ENCODE peak calls at places on chromosomes 3 and 15, in five cellular contexts. One of them, this sample, is unnamed. For H3K9me3 and H3K36me3, the result is how much of the 10 kb centered on the place peaks cover.

GRCh38 chr3:188296761-188297689 is 143.1 kb downstream of the LPP start:
- DNase-seq in right atrium auricular region: no peak
- DNase-seq in sigmoid colon: no peak
- DNase-seq in iPS DF 6.9: no peak
- DNase-seq in psoas muscle: no peak
- DNase-seq in this sample: no peak

GRCh38 chr15:42800731-42801474 is 64.0 kb upstream of the CDAN1 start:
- DNase-seq in right atrium auricular region: no peak
- DNase-seq in sigmoid colon: no peak
- DNase-seq in iPS DF 6.9: peak
- DNase-seq in psoas muscle: no peak
- DNase-seq in this sample: no peak

GRCh38 chr3:11555823-11556222 is 87.9 kb downstream of the VGLL4 start:
- DNase-seq in right atrium auricular region: no peak
- DNase-seq in sigmoid colon: no peak
- DNase-seq in iPS DF 6.9: no peak
- DNase-seq in psoas muscle: no peak
- DNase-seq in this sample: no peak

GRCh38 chr15:73079570-73079969 is 27.3 kb downstream of the NEO1 start:
- DNase-seq in right atrium auricular region: no peak
- DNase-seq in sigmoid colon: no peak
- DNase-seq in iPS DF 6.9: no peak
- DNase-seq in psoas muscle: no peak
- DNase-seq in this sample: no peak

GRCh38 chr3:101170047-101170771 is 150.2 kb downstream of the IMPG2 start:
- DNase-seq in right atrium auricular region: no peak
- DNase-seq in sigmoid colon: peak
- DNase-seq in iPS DF 6.9: no peak
- DNase-seq in psoas muscle: no peak
- DNase-seq in this sample: no peak

GRCh38 chr3:53259427-53260259 is 3.8 kb upstream of the TKT start:
- DNase-seq in right atrium auricular region: no peak
- DNase-seq in sigmoid colon: no peak
- DNase-seq in iPS DF 6.9: no peak
- DNase-seq in psoas muscle: no peak
- DNase-seq in this sample: no peak

GRCh38 chr15:66943456-66944095 is 121.8 kb upstream of the SMAD3 start:
- DNase-seq in right atrium auricular region: no peak
- DNase-seq in sigmoid colon: peak
- DNase-seq in iPS DF 6.9: no peak
- DNase-seq in psoas muscle: no peak
- DNase-seq in this sample: peak

GRCh38 chr15:65476942-65477341 is 40.5 kb downstream of the DPP8 start:
- DNase-seq in right atrium auricular region: no peak
- DNase-seq in sigmoid colon: no peak
- DNase-seq in iPS DF 6.9: no peak
- DNase-seq in psoas muscle: peak
- DNase-seq in this sample: no peak

GRCh38 chr3:190585771-190586630 is 72.1 kb downstream of the IL1RAP start:
- DNase-seq in right atrium auricular region: peak
- DNase-seq in sigmoid colon: no peak
- DNase-seq in iPS DF 6.9: no peak
- DNase-seq in psoas muscle: peak
- DNase-seq in this sample: peak

GRCh38 chr3:100561459-100562158 is 47.8 kb upstream of the ADGRG7 start:
- DNase-seq in right atrium auricular region: no peak
- DNase-seq in sigmoid colon: no peak
- DNase-seq in iPS DF 6.9: no peak
- DNase-seq in psoas muscle: no peak
- DNase-seq in this sample: no peak

GRCh38 chr3:21524113-21524512 is 226.9 kb downstream of the ZNF385D start:
- DNase-seq in right atrium auricular region: no peak
- DNase-seq in sigmoid colon: no peak
- DNase-seq in iPS DF 6.9: no peak
- DNase-seq in psoas muscle: no peak
- DNase-seq in this sample: no peak

GRCh38 chr15:32844118-32844711 is 126.4 kb downstream of the GREM1 start:
- DNase-seq in right atrium auricular region: no peak
- DNase-seq in sigmoid colon: no peak
- DNase-seq in iPS DF 6.9: no peak
- DNase-seq in psoas muscle: no peak
- DNase-seq in this sample: no peak

GRCh38 chr15:39079296-39079834 is 501.5 kb upstream of the THBS1 start:
- DNase-seq in right atrium auricular region: no peak
- DNase-seq in sigmoid colon: no peak
- DNase-seq in iPS DF 6.9: no peak
- DNase-seq in psoas muscle: no peak
- DNase-seq in this sample: no peak

GRCh38 chr15:93024716-93025624 is 64.0 kb downstream of the RGMA start:
- DNase-seq in right atrium auricular region: no peak
- DNase-seq in sigmoid colon: no peak
- DNase-seq in iPS DF 6.9: no peak
- DNase-seq in psoas muscle: no peak
- DNase-seq in this sample: no peak

GRCh38 chr3:156763931-156764720 is 62.0 kb upstream of the LEKR1 start:
- DNase-seq in right atrium auricular region: no peak
- DNase-seq in sigmoid colon: no peak
- DNase-seq in iPS DF 6.9: no peak
- DNase-seq in psoas muscle: no peak
- DNase-seq in this sample: no peak

GRCh38 chr3:128508852-128509251 is 15.9 kb upstream of the GATA2 start:
- DNase-seq in right atrium auricular region: no peak
- DNase-seq in sigmoid colon: peak
- DNase-seq in iPS DF 6.9: no peak
- DNase-seq in psoas muscle: no peak
- DNase-seq in this sample: no peak

GRCh38 chr3:34394978-34395748 is 596.7 kb downstream of the PDCD6IP start:
- DNase-seq in right atrium auricular region: no peak
- DNase-seq in sigmoid colon: no peak
- DNase-seq in iPS DF 6.9: no peak
- DNase-seq in psoas muscle: no peak
- DNase-seq in this sample: no peak

GRCh38 chr3:39000008-39000450 is 51.7 kb downstream of the SCN11A start:
- DNase-seq in right atrium auricular region: no peak
- DNase-seq in sigmoid colon: no peak
- DNase-seq in iPS DF 6.9: peak
- DNase-seq in psoas muscle: no peak
- DNase-seq in this sample: no peak

GRCh38 chr3:78035020-78035660 is 995.2 kb downstream of the ROBO2 start:
- DNase-seq in right atrium auricular region: no peak
- DNase-seq in sigmoid colon: no peak
- DNase-seq in iPS DF 6.9: no peak
- DNase-seq in psoas muscle: no peak
- DNase-seq in this sample: no peak

GRCh38 chr15:98143116-98143515 is 182.6 kb downstream of the ARRDC4 start:
- DNase-seq in right atrium auricular region: no peak
- DNase-seq in sigmoid colon: no peak
- DNase-seq in iPS DF 6.9: no peak
- DNase-seq in psoas muscle: no peak
- DNase-seq in this sample: no peak

GRCh38 chr3:19348929-19349564 is 200.7 kb downstream of the KCNH8 start:
- DNase-seq in right atrium auricular region: no peak
- DNase-seq in sigmoid colon: no peak
- DNase-seq in iPS DF 6.9: peak
- DNase-seq in psoas muscle: no peak
- DNase-seq in this sample: no peak

GRCh38 chr15:67776600-67776999 is 48.7 kb upstream of the SKOR1 start:
- DNase-seq in right atrium auricular region: no peak
- DNase-seq in sigmoid colon: no peak
- DNase-seq in iPS DF 6.9: no peak
- DNase-seq in psoas muscle: no peak
- DNase-seq in this sample: no peak

GRCh38 chr3:122123885-122124284 is 59.6 kb upstream of the CASR start:
- DNase-seq in right atrium auricular region: no peak
- DNase-seq in sigmoid colon: no peak
- DNase-seq in iPS DF 6.9: no peak
- DNase-seq in psoas muscle: no peak
- DNase-seq in this sample: no peak

GRCh38 chr15:45456212-45457106 is 66.1 kb downstream of the SLC30A4 start:
- DNase-seq in right atrium auricular region: peak
- DNase-seq in sigmoid colon: peak
- DNase-seq in iPS DF 6.9: no peak
- DNase-seq in psoas muscle: peak
- DNase-seq in this sample: peak

DNA sequence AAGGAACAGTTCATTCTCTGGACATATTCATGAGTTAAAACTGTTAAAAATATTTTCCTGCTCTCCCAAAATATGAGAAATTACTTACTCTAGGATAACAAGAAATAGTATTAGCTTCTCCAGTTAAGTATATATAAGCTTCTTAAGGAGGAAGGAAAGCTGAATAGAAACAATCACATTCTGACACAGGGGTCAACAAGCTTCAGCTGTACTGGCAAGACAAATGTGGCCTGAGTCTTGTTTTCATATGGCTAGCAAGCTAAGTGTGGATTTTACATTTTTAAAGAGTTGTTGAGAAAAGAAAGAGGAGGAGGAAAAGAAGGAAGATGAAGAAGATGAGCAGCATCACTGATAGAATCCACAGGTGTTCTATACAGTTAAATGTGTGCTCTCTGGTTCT is 313.8 kb downstream of the ZPLD1 start:
- DNase-seq in right atrium auricular region: no peak
- DNase-seq in sigmoid colon: no peak
- DNase-seq in iPS DF 6.9: no peak
- DNase-seq in psoas muscle: no peak
- DNase-seq in this sample: no peak
- H3K9me3 ChIP-seq in right atrium auricular region: under half
- H3K9me3 ChIP-seq in sigmoid colon: under half
- H3K9me3 ChIP-seq in iPS DF 6.9: under half
- H3K9me3 ChIP-seq in psoas muscle: under half
- H3K9me3 ChIP-seq in this sample: under half

GRCh38 chr3:161247049-161247448 is 25.9 kb downstream of the NMD3 start:
- DNase-seq in right atrium auricular region: no peak
- DNase-seq in sigmoid colon: no peak
- DNase-seq in iPS DF 6.9: no peak
- DNase-seq in psoas muscle: no peak
- DNase-seq in this sample: no peak
- H3K36me3 ChIP-seq in right atrium auricular region: half or more
- H3K36me3 ChIP-seq in sigmoid colon: under half
- H3K36me3 ChIP-seq in iPS DF 6.9: under half
- H3K36me3 ChIP-seq in psoas muscle: half or more
- H3K36me3 ChIP-seq in this sample: under half

GRCh38 chr3:12986031-12986430 is 87.2 kb downstream of the IQSEC1 start:
- DNase-seq in right atrium auricular region: no peak
- DNase-seq in sigmoid colon: no peak
- DNase-seq in iPS DF 6.9: no peak
- DNase-seq in psoas muscle: no peak
- DNase-seq in this sample: no peak
- H3K4me3 ChIP-seq in right atrium auricular region: no peak
- H3K4me3 ChIP-seq in sigmoid colon: no peak
- H3K4me3 ChIP-seq in iPS DF 6.9: no peak
- H3K4me3 ChIP-seq in psoas muscle: no peak
- H3K4me3 ChIP-seq in this sample: no peak

GRCh38 chr3:196517919-196518318 is 2.8 kb upstream of the SMCO1 start:
- DNase-seq in right atrium auricular region: no peak
- DNase-seq in sigmoid colon: no peak
- DNase-seq in iPS DF 6.9: no peak
- DNase-seq in psoas muscle: no peak
- DNase-seq in this sample: no peak

GRCh38 chr3:196514913-196515621 is at the start of gene SMCO1:
- DNase-seq in right atrium auricular region: no peak
- DNase-seq in sigmoid colon: no peak
- DNase-seq in iPS DF 6.9: no peak
- DNase-seq in psoas muscle: no peak
- DNase-seq in this sample: no peak

GRCh38 chr3:196518999-196519737 is 4.0 kb upstream of the SMCO1 start:
- DNase-seq in right atrium auricular region: peak
- DNase-seq in sigmoid colon: peak
- DNase-seq in iPS DF 6.9: no peak
- DNase-seq in psoas muscle: peak
- DNase-seq in this sample: no peak

GRCh38 chr3:196519738-196520122 is 4.6 kb upstream of the SMCO1 start:
- DNase-seq in right atrium auricular region: no peak
- DNase-seq in sigmoid colon: no peak
- DNase-seq in iPS DF 6.9: no peak
- DNase-seq in psoas muscle: no peak
- DNase-seq in this sample: no peak

DNA sequence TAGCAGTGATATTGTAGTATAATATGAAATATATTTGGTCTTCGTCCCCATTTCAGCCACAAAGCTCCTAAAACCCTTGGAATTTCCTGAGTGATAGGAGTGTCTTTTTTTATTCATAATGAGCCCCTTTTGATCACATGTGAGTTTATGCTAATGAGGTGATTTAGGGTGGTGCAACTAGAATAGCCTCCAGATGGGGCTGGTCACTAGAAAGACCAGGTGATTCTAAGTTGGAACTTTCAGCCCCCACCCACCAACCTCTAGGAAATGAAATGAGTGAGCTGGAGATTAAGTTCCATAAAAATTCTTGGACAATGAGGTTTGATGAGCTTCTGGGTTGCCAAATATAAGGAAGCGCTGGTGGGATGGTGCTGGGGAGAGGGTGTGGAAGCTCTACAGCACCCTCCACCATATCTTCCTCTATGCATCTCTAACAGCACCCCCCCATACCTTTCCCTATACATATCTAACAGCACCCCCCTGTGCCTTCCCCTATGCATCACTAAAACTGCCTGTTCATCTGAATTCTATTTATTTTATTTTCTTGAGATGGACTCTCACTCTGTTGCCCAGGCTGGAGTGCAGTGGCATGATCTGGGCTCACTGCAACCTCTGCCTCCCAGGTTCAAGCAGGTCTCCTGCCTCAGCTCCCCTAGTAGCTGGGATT is 2.1 kb upstream of the SMCO1 start:
- DNase-seq in right atrium auricular region: no peak
- DNase-seq in sigmoid colon: no peak
- DNase-seq in iPS DF 6.9: no peak
- DNase-seq in psoas muscle: no peak
- DNase-seq in this sample: no peak
- H3K9me3 ChIP-seq in right atrium auricular region: under half
- H3K9me3 ChIP-seq in sigmoid colon: under half
- H3K9me3 ChIP-seq in iPS DF 6.9: under half
- H3K9me3 ChIP-seq in psoas muscle: under half
- H3K9me3 ChIP-seq in this sample: under half

DNA sequence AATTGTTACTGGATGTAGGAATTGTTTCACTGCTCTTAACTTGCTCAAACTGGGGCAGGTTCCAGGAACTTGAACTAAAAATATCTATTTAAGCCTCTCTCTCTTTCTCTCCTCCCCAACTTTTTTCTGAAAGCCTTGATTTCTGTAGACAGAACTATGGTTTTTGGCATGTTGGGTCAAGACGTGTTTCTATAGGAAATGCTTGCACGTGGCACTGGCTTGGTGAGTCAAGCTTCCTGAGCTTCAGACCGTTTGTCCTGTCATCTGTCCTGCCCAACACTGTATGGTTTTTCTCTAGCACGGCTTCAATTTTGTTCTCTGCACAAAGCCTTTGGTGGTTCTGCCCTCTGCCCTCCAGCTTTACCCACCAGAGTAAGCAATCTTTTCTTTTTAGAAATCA is 13.5 kb downstream of the EAF1 start:
- DNase-seq in right atrium auricular region: no peak
- DNase-seq in sigmoid colon: no peak
- DNase-seq in iPS DF 6.9: no peak
- DNase-seq in psoas muscle: no peak
- DNase-seq in this sample: no peak
- H3K36me3 ChIP-seq in right atrium auricular region: half or more
- H3K36me3 ChIP-seq in sigmoid colon: under half
- H3K36me3 ChIP-seq in iPS DF 6.9: under half
- H3K36me3 ChIP-seq in psoas muscle: half or more
- H3K36me3 ChIP-seq in this sample: under half

This sample was measured in Peyer's patch.